ENCODE peak calls at places on chromosome 17, in five cellular contexts. E, A, M, S and X are unnamed samples.

GRCh38 chr17:31754239-31754945 is 104.7 kb downstream of the COPRS start:
- DNase-seq in E (peak), A (no peak), M (no peak), S (no peak), X (no peak)

GRCh38 chr17:10380631-10381408 is 8.0 kb upstream of the MYH13 start:
- DNase-seq in E (peak), A (no peak), M (no peak), S (no peak), X (no peak)

GRCh38 chr17:41687828-41688640 is 651 bp upstream of the EIF1 start:
- DNase-seq in E (no peak), A (peak), M (peak), S (no peak), X (peak)

GRCh38 chr17:32103476-32104113 is 38.7 kb upstream of the RHOT1 start:
- DNase-seq in E (no peak), A (no peak), M (peak), S (no peak), X (no peak)

GRCh38 chr17:63622571-63623390 is 564 bp downstream of the MAP3K3 start:
- DNase-seq in E (peak), A (peak), M (peak), S (no peak), X (peak)

GRCh38 chr17:15453246-15453645 is 14.2 kb downstream of the CDRT4 start:
- DNase-seq in E (no peak), A (no peak), M (no peak), S (no peak), X (no peak)

GRCh38 chr17:75995385-75995925 is 5.2 kb upstream of the CDK3 start:
- DNase-seq in E (no peak), A (no peak), M (no peak), S (no peak), X (peak)

GRCh38 chr17:68391561-68392268 is 65.6 kb downstream of the WIPI1 start:
- DNase-seq in E (peak), A (no peak), M (peak), S (no peak), X (no peak)

GRCh38 chr17:48429156-48429555 is 858 bp downstream of the SKAP1 start:
- DNase-seq in E (no peak), A (no peak), M (no peak), S (no peak), X (no peak)

GRCh38 chr17:33765871-33766270 is 472.8 kb upstream of the ASIC2 start:
- DNase-seq in E (no peak), A (no peak), M (no peak), S (no peak), X (no peak)

GRCh38 chr17:76354747-76355310 is 1.1 kb upstream of the PRPSAP1 start:
- DNase-seq in E (no peak), A (peak), M (peak), S (no peak), X (no peak)

GRCh38 chr17:55161935-55162555 is 102.7 kb upstream of the HLF start:
- DNase-seq in E (peak), A (no peak), M (no peak), S (no peak), X (no peak)

GRCh38 chr17:76327689-76328088 is 19.6 kb upstream of the QRICH2 start:
- DNase-seq in E (no peak), A (no peak), M (no peak), S (no peak), X (no peak)

GRCh38 chr17:32596666-32597065 is 109.9 kb downstream of the CDK5R1 start:
- DNase-seq in E (no peak), A (no peak), M (no peak), S (no peak), X (no peak)

GRCh38 chr17:42190491-42191180 is 3.7 kb downstream of the GHDC start:
- DNase-seq in E (no peak), A (no peak), M (no peak), S (no peak), X (peak)

GRCh38 chr17:17091856-17092756 is 49.8 kb downstream of the MPRIP start:
- DNase-seq in E (no peak), A (no peak), M (no peak), S (no peak), X (no peak)

GRCh38 chr17:31216053-31216751 is 80.8 kb downstream of the OMG start:
- DNase-seq in E (peak), A (peak), M (no peak), S (peak), X (no peak)

GRCh38 chr17:9520649-9521435 is 54.8 kb downstream of the STX8 start:
- DNase-seq in E (no peak), A (peak), M (no peak), S (no peak), X (peak)

GRCh38 chr17:63610854-63611253 is 10.2 kb downstream of the TACO1 start:
- DNase-seq in E (no peak), A (no peak), M (no peak), S (no peak), X (no peak)

GRCh38 chr17:47607481-47607880 is 42.2 kb upstream of the KPNB1 start:
- DNase-seq in E (no peak), A (no peak), M (no peak), S (no peak), X (no peak)

GRCh38 chr17:48471807-48472484 is 41.9 kb upstream of the SKAP1 start:
- DNase-seq in E (no peak), A (no peak), M (no peak), S (no peak), X (no peak)

GRCh38 chr17:42798011-42798382 is 507 bp downstream of the COA3 start:
- DNase-seq in E (no peak), A (no peak), M (no peak), S (no peak), X (no peak)

GRCh38 chr17:14303343-14304221 is 2.7 kb downstream of the HS3ST3B1 start:
- DNase-seq in E (peak), A (peak), M (peak), S (no peak), X (no peak)

GRCh38 chr17:42773290-42774035 is at the start of gene VPS25:
- DNase-seq in E (peak), A (peak), M (peak), S (peak), X (peak)

GRCh38 chr17:9115446-9116265 is 94.3 kb downstream of the NTN1 start:
- DNase-seq in E (peak), A (peak), M (peak), S (peak), X (peak)

GRCh38 chr17:78969865-78970264 is 9.9 kb downstream of the LGALS3BP start:
- DNase-seq in E (no peak), A (no peak), M (no peak), S (no peak), X (peak)

GRCh38 chr17:78973196-78973595 is 6.5 kb downstream of the LGALS3BP start:
- DNase-seq in E (no peak), A (no peak), M (peak), S (no peak), X (peak)

GRCh38 chr17:78971764-78972506 is 7.8 kb downstream of the LGALS3BP start:
- DNase-seq in E (no peak), A (no peak), M (no peak), S (no peak), X (peak)

GRCh38 chr17:78972507-78973105 is 7.1 kb downstream of the LGALS3BP start:
- DNase-seq in E (no peak), A (no peak), M (no peak), S (no peak), X (peak)

GRCh38 chr17:78970834-78971763 is 8.6 kb downstream of the LGALS3BP start:
- DNase-seq in E (peak), A (peak), M (peak), S (peak), X (peak)
- H3K9ac ChIP-seq in E (no peak), A (no peak), M (no peak), S (no peak), X (peak)

GRCh38 chr17:18156171-18156975 is 27.3 kb upstream of the ALKBH5 start:
- DNase-seq in E (peak), A (peak), M (no peak), S (no peak), X (no peak)
- H3K9ac ChIP-seq in E (no peak), A (peak), M (no peak), S (peak), X (no peak)

GRCh38 chr17:28551421-28552186 is 820 bp downstream of the UNC119 start:
- DNase-seq in E (no peak), A (peak), M (no peak), S (no peak), X (peak)
- H3K9ac ChIP-seq in E (no peak), A (peak), M (peak), S (peak), X (peak)

GRCh38 chr17:59766486-59766885 is 59.0 kb downstream of the VMP1 start:
- DNase-seq in E (peak), A (no peak), M (no peak), S (no peak), X (no peak)

GRCh38 chr17:59763861-59764260 is 56.4 kb downstream of the VMP1 start:
- DNase-seq in E (peak), A (no peak), M (no peak), S (no peak), X (no peak)

GRCh38 chr17:59762826-59763374 is 55.4 kb downstream of the VMP1 start:
- DNase-seq in E (no peak), A (no peak), M (no peak), S (no peak), X (no peak)

GRCh38 chr17:59764292-59764741 is 56.9 kb downstream of the VMP1 start:
- DNase-seq in E (peak), A (no peak), M (no peak), S (no peak), X (no peak)

GRCh38 chr17:59765038-59765437 is 57.6 kb downstream of the VMP1 start:
- DNase-seq in E (no peak), A (no peak), M (no peak), S (no peak), X (no peak)
- H3K9ac ChIP-seq in E (no peak), A (no peak), M (no peak), S (no peak), X (no peak)

GRCh38 chr17:56785997-56786680 is 47.6 kb downstream of the C17orf67 start:
- DNase-seq in E (no peak), A (no peak), M (no peak), S (no peak), X (no peak)
- H3K9ac ChIP-seq in E (no peak), A (no peak), M (no peak), S (no peak), X (no peak)

DNA sequence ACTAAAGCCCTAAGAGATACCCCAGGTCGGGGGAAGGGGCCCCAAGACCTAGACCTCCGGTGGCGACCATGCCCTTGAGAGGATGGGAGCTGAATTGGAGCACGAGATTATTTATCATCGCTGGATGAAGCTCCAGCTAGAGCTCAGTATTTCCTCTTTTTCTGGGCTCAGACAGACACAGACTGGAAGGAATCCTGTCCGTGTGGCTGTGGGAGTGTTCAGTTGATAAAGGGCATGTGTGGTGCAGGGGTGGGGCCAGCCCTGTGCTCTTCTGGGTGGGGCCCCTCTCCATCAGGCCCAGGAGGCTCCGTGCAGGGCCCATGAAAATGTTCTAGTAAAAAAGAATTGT is 6.3 kb upstream of the CBX4 start:
- DNase-seq in E (no peak), A (peak), M (no peak), S (no peak), X (no peak)
- H3K9ac ChIP-seq in E (no peak), A (peak), M (no peak), S (peak), X (no peak)

GRCh38 chr17:44826123-44826790 is 3.8 kb downstream of the GJC1 start:
- DNase-seq in E (no peak), A (no peak), M (no peak), S (no peak), X (no peak)

GRCh38 chr17:44820631-44821196 is 9.4 kb downstream of the GJC1 start:
- DNase-seq in E (peak), A (no peak), M (no peak), S (no peak), X (no peak)
- H3K9ac ChIP-seq in E (no peak), A (no peak), M (no peak), S (no peak), X (no peak)

GRCh38 chr17:77847211-77848085 is 111.1 kb upstream of the TNRC6C start:
- DNase-seq in E (no peak), A (no peak), M (no peak), S (no peak), X (peak)

GRCh38 chr17:77851921-77852320 is 106.6 kb upstream of the TNRC6C start:
- DNase-seq in E (no peak), A (no peak), M (no peak), S (no peak), X (no peak)

GRCh38 chr17:77848257-77848656 is 110.2 kb upstream of the TNRC6C start:
- DNase-seq in E (no peak), A (peak), M (no peak), S (no peak), X (peak)

GRCh38 chr17:77846531-77847085 is 111.9 kb upstream of the TNRC6C start:
- DNase-seq in E (no peak), A (no peak), M (no peak), S (no peak), X (peak)

DNA sequence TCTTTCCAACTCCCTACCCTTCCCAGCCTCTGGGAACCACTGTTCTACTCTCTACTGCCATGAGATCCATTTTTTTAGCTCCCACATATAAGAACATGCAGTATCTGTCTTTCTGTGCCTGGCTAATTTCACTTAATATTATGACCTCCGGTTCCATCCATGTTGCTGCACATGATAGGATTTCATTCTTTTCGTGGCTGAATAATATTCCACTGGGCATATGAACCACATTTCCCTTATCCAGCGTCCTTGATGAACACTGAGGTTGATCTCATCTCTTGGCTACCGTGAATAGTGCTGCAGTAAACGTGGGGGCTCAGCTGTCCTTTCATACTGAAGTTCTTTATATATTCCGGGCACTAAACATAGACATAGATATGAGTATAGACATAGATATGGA is 109.3 kb upstream of the TNRC6C start:
- DNase-seq in E (no peak), A (no peak), M (no peak), S (no peak), X (no peak)
- H3K9ac ChIP-seq in E (no peak), A (no peak), M (no peak), S (no peak), X (no peak)